ENCODE peak calls at places on chromosomes 7 and 10, in eight cellular contexts. Y is right atrium auricular region; T is CD8-positive, alpha-beta memory T cell; K is stimulated activated CD8-positive, alpha-beta memory T cell treated with anti-CD3 and anti-CD28 coated beads, Interleukin-4, amount 100 ng/mL, for 48 hours; H is anterior cingulate cortex; P is esophagus muscularis mucosa; G is B cell; E is GM23338. N is an unnamed sample.

GRCh38 chr10:16909271-16909767 is 92.1 kb upstream of the RSU1 start:
- DNase-seq in Y (no peak), T (no peak), K (no peak), H (no peak), P (no peak), G (no peak), E (no peak), N (no peak)

GRCh38 chr7:111953611-111954010 is 252.6 kb downstream of the DOCK4 start:
- DNase-seq in Y (no peak), T (no peak), K (no peak), H (no peak), P (no peak), G (no peak), E (peak; percentile 45), N (no peak)

GRCh38 chr10:106528702-106529101 is 635.8 kb downstream of the SORCS1 start:
- DNase-seq in Y (no peak), T (no peak), K (no peak), H (no peak), P (no peak), G (no peak), E (no peak), N (no peak)

GRCh38 chr7:28473567-28474266 is 61.4 kb downstream of the CREB5 start:
- DNase-seq in Y (peak; percentile 71), T (no peak), K (no peak), H (no peak), P (no peak), G (no peak), E (no peak), N (no peak)

GRCh38 chr7:100726998-100727761 is 6.2 kb upstream of the ZAN start:
- DNase-seq in Y (no peak), T (no peak), K (no peak), H (no peak), P (no peak), G (no peak), E (no peak), N (no peak)

GRCh38 chr10:69910566-69910965 is 108.9 kb downstream of the COL13A1 start:
- DNase-seq in Y (no peak), T (no peak), K (no peak), H (no peak), P (no peak), G (no peak), E (no peak), N (no peak)

GRCh38 chr7:2487586-2488271 is 11.5 kb upstream of the GRIFIN start:
- DNase-seq in Y (no peak), T (no peak), K (no peak), H (no peak), P (no peak), G (no peak), E (no peak), N (no peak)

GRCh38 chr7:107597953-107598352 is 17.9 kb downstream of the BCAP29 start:
- DNase-seq in Y (no peak), T (no peak), K (no peak), H (no peak), P (no peak), G (no peak), E (no peak), N (no peak)